ENCODE peak calls at places on chromosomes 6 and 20, in ten cellular contexts. M, I, Q, A, L, S, X, W, T and P are unnamed samples.

GRCh38 chr6:30556964-30557682 is at the start of gene PRR3:
- DNase-seq in I (peak), T (peak), S (peak), L (peak), M (peak), W (peak), X (peak), Q (peak), A (peak), P (peak)

GRCh38 chr6:100622907-100623692 is 158.4 kb upstream of the SIM1 start:
- DNase-seq in L (no peak), S (no peak), Q (peak), I (no peak), M (peak), A (no peak), X (no peak), T (no peak), W (no peak), P (no peak)

GRCh38 chr6:124869412-124869811 is 92.8 kb upstream of the RNF217 start:
- DNase-seq in T (no peak), A (no peak), I (no peak), L (no peak), X (no peak), W (no peak), M (no peak), Q (no peak), S (no peak), P (no peak)

GRCh38 chr6:14713008-14713452 is 532.8 kb upstream of the JARID2 start:
- DNase-seq in M (peak), W (no peak), T (no peak), L (peak), S (no peak), A (peak), Q (no peak), X (no peak), I (no peak), P (no peak)

GRCh38 chr6:14333556-14334305 is 216.2 kb downstream of the CD83 start:
- DNase-seq in Q (no peak), A (no peak), M (no peak), L (no peak), X (no peak), I (no peak), T (no peak), W (no peak), S (no peak), P (no peak)

GRCh38 chr20:51195990-51196389 is 173.1 kb upstream of the KCNG1 start:
- DNase-seq in I (no peak), L (no peak), W (no peak), X (no peak), M (no peak), S (no peak), Q (no peak), A (no peak), T (no peak), P (no peak)

GRCh38 chr20:50992733-50993457 is 30.0 kb downstream of the KCNG1 start:
- DNase-seq in I (peak), A (peak), W (no peak), T (peak), S (no peak), X (peak), Q (peak), M (no peak), L (peak), P (peak)

GRCh38 chr6:2183235-2183634 is 62.2 kb downstream of the GMDS start:
- DNase-seq in X (no peak), S (no peak), Q (no peak), W (no peak), I (no peak), A (no peak), L (no peak), M (no peak), T (no peak), P (no peak)

GRCh38 chr6:163417595-163417994 is 3.1 kb downstream of the QKI start:
- DNase-seq in A (no peak), M (no peak), Q (no peak), I (no peak), S (no peak), L (no peak), W (no peak), X (no peak), T (no peak), P (no peak)

GRCh38 chr20:49338061-49338460 is 60.2 kb upstream of the ZNFX1 start:
- DNase-seq in I (no peak), L (no peak), M (no peak), Q (no peak), T (no peak), W (no peak), A (no peak), S (no peak), X (no peak), P (no peak)

GRCh38 chr6:156556830-156557229 is 220.3 kb upstream of the ARID1B start:
- DNase-seq in Q (no peak), L (no peak), W (no peak), S (no peak), M (no peak), X (no peak), A (no peak), T (no peak), I (no peak), P (peak)

GRCh38 chr20:44092551-44093248 is 94.3 kb downstream of the JPH2 start:
- DNase-seq in L (peak), X (no peak), S (no peak), W (no peak), Q (peak), I (peak), M (no peak), T (peak), A (peak), P (peak)

GRCh38 chr20:49513009-49513408 is 30.5 kb upstream of the KCNB1 start:
- DNase-seq in W (no peak), Q (no peak), S (no peak), I (no peak), M (no peak), T (no peak), X (no peak), L (no peak), A (no peak), P (no peak)

GRCh38 chr6:165468836-165469235 is 159.4 kb upstream of the C6orf118 start:
- DNase-seq in T (no peak), A (no peak), X (no peak), M (no peak), I (no peak), W (no peak), L (no peak), Q (no peak), S (no peak), P (no peak)

GRCh38 chr6:168968228-168968627 is 285.4 kb downstream of the THBS2 start:
- DNase-seq in Q (peak), S (no peak), T (peak), X (no peak), A (peak), M (peak), W (no peak), I (peak), L (peak), P (peak)

GRCh38 chr6:37806213-37806612 is 13.3 kb upstream of the ZFAND3 start:
- DNase-seq in T (no peak), W (no peak), S (no peak), I (no peak), Q (no peak), M (no peak), X (no peak), L (no peak), A (no peak), P (no peak)